ENCODE peak calls at places on chromosomes 7 and 10, in four cellular contexts. Z is COLO829, C is lower leg skin, O is SK-MEL-5. B is an unnamed sample.
A peak's percentile ranks its signal among the peaks of the same experiment; 100 is the strongest.

GRCh38 chr10:22442468-22442867 is 97.2 kb downstream of the SPAG6 start:
- DNase-seq in Z (no peak), C (no peak), O (no peak), B (peak; percentile 60)

GRCh38 chr10:77827383-77827782 is 99.2 kb downstream of the DLG5 start:
- DNase-seq in Z (peak; percentile 1), C (no peak), O (peak; percentile 6), B (no peak)

GRCh38 chr10:1609038-1609411 is 128.3 kb downstream of the ADARB2 start:
- DNase-seq in Z (no peak), C (no peak), O (no peak), B (no peak)

GRCh38 chr7:1662767-1663166 is 7.3 kb upstream of the ELFN1 start:
- DNase-seq in Z (no peak), C (no peak), O (no peak), B (no peak)

GRCh38 chr7:150627959-150628358 is 4.2 kb downstream of the GIMAP6 start:
- DNase-seq in Z (no peak), C (no peak), O (no peak), B (no peak)

GRCh38 chr7:134458341-134458805 is 527 bp downstream of the AKR1B1 start:
- DNase-seq in Z (peak; percentile 56), C (no peak), O (peak; percentile 59), B (peak; percentile 76)

GRCh38 chr7:3194501-3195141 is 106.4 kb upstream of the SDK1 start:
- DNase-seq in Z (peak; percentile 35), C (no peak), O (no peak), B (no peak)

GRCh38 chr7:141660259-141660658 is 41.7 kb downstream of the DENND11 start:
- DNase-seq in Z (no peak), C (no peak), O (no peak), B (no peak)

GRCh38 chr7:1668486-1668931 is 1.6 kb upstream of the ELFN1 start:
- DNase-seq in Z (no peak), C (no peak), O (no peak), B (no peak)

GRCh38 chr10:100930368-100930767 is 17.6 kb downstream of the SLF2 start:
- DNase-seq in Z (no peak), C (no peak), O (peak; percentile 28), B (no peak)

GRCh38 chr10:75236178-75236825 is 545 bp upstream of the COMTD1 start:
- DNase-seq in Z (no peak), C (no peak), O (no peak), B (no peak)

GRCh38 chr7:129469930-129470329 is 32.4 kb upstream of the SMKR1 start:
- DNase-seq in Z (no peak), C (no peak), O (no peak), B (no peak)

B was measured in BE2C.